ENCODE peak calls at places on chromosome 12, in eight cellular contexts. J is heart right ventricle, T is OCI-LY7, C is GM12865, U is foreskin fibroblast, F is GM06990, M is AG09309, B is left ventricle myocardium inferior. N is an unnamed sample.

GRCh38 chr12:101749657-101750056 is 10.4 kb upstream of the SYCP3 start:
- DNase-seq in C (no peak), F (no peak), B (no peak), T (no peak), J (no peak), M (no peak), U (no peak), N (no peak)

GRCh38 chr12:119008691-119009221 is 27.4 kb downstream of the SRRM4 start:
- DNase-seq in J (no peak), C (no peak), F (no peak), T (no peak), U (no peak), M (no peak), B (no peak), N (no peak)

GRCh38 chr12:87671757-87672156 is 357.4 kb downstream of the C12orf50 start:
- DNase-seq in M (no peak), B (no peak), U (no peak), J (no peak), T (no peak), C (no peak), F (no peak), N (no peak)

GRCh38 chr12:6333566-6333965 is 8.3 kb downstream of the TNFRSF1A start:
- DNase-seq in B (no peak), C (no peak), M (no peak), J (no peak), T (no peak), U (peak), F (no peak), N (no peak)

GRCh38 chr12:62801796-62802195 is 133.2 kb downstream of the PPM1H start:
- DNase-seq in U (no peak), B (no peak), J (no peak), C (no peak), T (no peak), M (no peak), F (no peak), N (no peak)

GRCh38 chr12:29113101-29113500 is 36.0 kb upstream of the FAR2 start:
- DNase-seq in U (peak), B (no peak), M (peak), F (no peak), C (no peak), J (no peak), T (no peak), N (peak)

GRCh38 chr12:102602549-102602948 is 122.2 kb upstream of the IGF1 start:
- DNase-seq in C (no peak), B (no peak), F (no peak), J (no peak), T (no peak), U (no peak), M (no peak), N (no peak)

GRCh38 chr12:130212384-130212783 is 50.1 kb downstream of the FZD10 start:
- DNase-seq in B (no peak), C (no peak), M (no peak), T (no peak), F (no peak), U (no peak), J (no peak), N (no peak)

GRCh38 chr12:76256341-76256740 is 91.9 kb downstream of the BBS10 start:
- DNase-seq in U (no peak), F (no peak), T (no peak), C (no peak), B (no peak), J (no peak), M (no peak), N (no peak)

GRCh38 chr12:50390284-50390683 is 6.1 kb downstream of the FAM186A start:
- DNase-seq in C (no peak), U (peak), J (no peak), M (peak), T (no peak), B (no peak), F (no peak), N (peak)

GRCh38 chr12:55938826-55939501 is 8.0 kb downstream of the DGKA start:
- DNase-seq in J (no peak), B (no peak), T (no peak), M (no peak), U (no peak), C (no peak), F (no peak), N (no peak)

GRCh38 chr12:22631863-22632463 is 7.0 kb downstream of the ETNK1 start:
- DNase-seq in B (no peak), U (no peak), M (no peak), F (no peak), J (no peak), C (no peak), T (peak), N (no peak)

GRCh38 chr12:104137175-104137901 is 672 bp downstream of the NFYB start:
- DNase-seq in M (no peak), J (peak), U (peak), B (peak), C (peak), F (peak), T (peak), N (no peak)

GRCh38 chr12:724194-724855 is 28.1 kb upstream of the WNK1 start:
- DNase-seq in M (no peak), U (no peak), T (no peak), B (no peak), F (no peak), J (no peak), C (peak), N (no peak)

GRCh38 chr12:22121224-22121623 is 75.2 kb downstream of the CMAS start:
- DNase-seq in M (no peak), U (no peak), F (no peak), B (no peak), C (peak), T (peak), J (no peak), N (no peak)

GRCh38 chr12:51621155-51621922 is 30.3 kb downstream of the SCN8A start:
- DNase-seq in M (peak), U (no peak), J (no peak), F (no peak), C (no peak), B (no peak), T (no peak), N (peak)

GRCh38 chr12:76643438-76643837 is 83.9 kb upstream of the OSBPL8 start:
- DNase-seq in C (no peak), J (no peak), B (no peak), M (no peak), T (no peak), U (peak), F (no peak), N (no peak)

GRCh38 chr12:6053541-6053940 is 70.9 kb downstream of the VWF start:
- DNase-seq in C (no peak), U (no peak), B (no peak), T (no peak), M (no peak), J (no peak), F (no peak), N (no peak)

GRCh38 chr12:107448198-107448597 is 237.4 kb upstream of the PWP1 start:
- DNase-seq in M (no peak), B (no peak), T (peak), C (peak), F (no peak), U (no peak), J (no peak), N (no peak)

GRCh38 chr12:47025798-47026197 is 53.6 kb upstream of the PCED1B start:
- DNase-seq in T (no peak), F (no peak), J (no peak), C (no peak), U (no peak), M (no peak), B (no peak), N (no peak)

GRCh38 chr12:119512772-119513497 is 80.6 kb upstream of the TMEM233 start:
- DNase-seq in M (no peak), T (peak), F (no peak), C (peak), B (no peak), U (no peak), J (no peak), N (no peak)

GRCh38 chr12:125283521-125283920 is 218.3 kb downstream of the AACS start:
- DNase-seq in J (no peak), U (no peak), C (no peak), B (no peak), T (no peak), M (no peak), F (no peak), N (no peak)

GRCh38 chr12:118357327-118358007 is 15.2 kb downstream of the TAOK3 start:
- DNase-seq in B (no peak), T (peak), M (no peak), C (peak), F (peak), J (no peak), U (peak), N (peak)

GRCh38 chr12:71411635-71412034 is 28.0 kb upstream of the LGR5 start:
- DNase-seq in C (no peak), U (no peak), F (no peak), T (no peak), M (no peak), J (no peak), B (no peak), N (no peak)

GRCh38 chr12:116216022-116216756 is 61.3 kb downstream of the MED13L start:
- DNase-seq in M (no peak), B (no peak), U (no peak), C (no peak), J (no peak), F (no peak), T (no peak), N (no peak)

GRCh38 chr12:116217045-116217444 is 60.4 kb downstream of the MED13L start:
- DNase-seq in C (no peak), T (no peak), J (no peak), U (no peak), M (no peak), F (no peak), B (no peak), N (no peak)

GRCh38 chr12:116215021-116215420 is 62.5 kb downstream of the MED13L start:
- DNase-seq in J (no peak), M (no peak), T (no peak), F (no peak), B (no peak), U (no peak), C (no peak), N (no peak)

GRCh38 chr12:116222358-116222757 is 55.1 kb downstream of the MED13L start:
- DNase-seq in F (no peak), U (peak), T (no peak), B (no peak), C (no peak), J (no peak), M (peak), N (peak)

GRCh38 chr12:116220756-116221155 is 56.7 kb downstream of the MED13L start:
- DNase-seq in C (no peak), T (no peak), M (no peak), J (no peak), U (no peak), F (no peak), B (no peak), N (no peak)
- TF ChIP-seq CTCF in C (no peak), T (peak), M (no peak), J (no peak), U (no peak), F (no peak), B (no peak), N (no peak)

GRCh38 chr12:113276306-113276705 is 55.0 kb downstream of the TPCN1 start:
- DNase-seq in J (no peak), C (no peak), B (no peak), T (no peak), F (no peak), M (no peak), U (no peak), N (no peak)

GRCh38 chr12:113277511-113277910 is 56.2 kb downstream of the TPCN1 start:
- DNase-seq in T (no peak), C (no peak), B (peak), F (no peak), U (no peak), J (no peak), M (no peak), N (no peak)

GRCh38 chr12:113276946-113277500 is 55.8 kb downstream of the TPCN1 start:
- DNase-seq in F (no peak), T (no peak), M (no peak), B (peak), U (no peak), C (no peak), J (no peak), N (no peak)

GRCh38 chr12:113273053-113273725 is 51.9 kb downstream of the TPCN1 start:
- DNase-seq in M (no peak), T (no peak), B (no peak), F (no peak), J (no peak), U (no peak), C (no peak), N (no peak)

DNA sequence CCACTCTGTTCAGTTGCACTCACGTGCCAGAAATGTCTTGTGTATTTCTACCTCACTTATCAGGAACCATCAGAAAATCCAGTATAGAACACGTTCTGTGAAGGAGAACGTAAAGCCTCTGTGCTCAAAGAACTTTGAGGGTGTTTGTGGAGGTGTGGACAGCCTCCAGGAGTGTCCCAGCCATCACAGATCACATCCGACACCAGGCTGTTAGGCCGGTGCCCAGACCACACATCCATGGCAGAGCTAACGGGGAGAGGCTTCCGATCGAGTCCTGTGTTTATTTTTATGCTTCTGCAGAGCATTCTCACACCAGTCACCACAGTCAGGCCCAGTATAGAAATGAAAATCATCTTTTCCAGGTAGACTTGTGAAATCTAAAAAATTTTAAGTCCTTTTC is 53.6 kb downstream of the TPCN1 start:
- DNase-seq in C (no peak), B (no peak), T (no peak), F (no peak), M (no peak), U (no peak), J (no peak), N (no peak)
- H3K4me3 ChIP-seq in C (no peak), B (no peak), T (no peak), F (no peak), M (no peak), U (no peak), J (no peak), N (no peak)

GRCh38 chr12:132827763-132828703 is 636 bp downstream of the GOLGA3 start:
- DNase-seq in T (peak), B (no peak), C (peak), F (peak), J (peak), U (peak), M (peak), N (no peak)
- TF ChIP-seq CTCF in T (no peak), B (no peak), C (no peak), F (no peak), J (no peak), U (no peak), M (no peak), N (no peak)

GRCh38 chr12:4369548-4369947 is 10.0 kb downstream of the FGF23 start:
- DNase-seq in U (no peak), M (no peak), B (no peak), C (no peak), T (no peak), J (no peak), F (no peak), N (no peak)
- H3K4me3 ChIP-seq in U (no peak), M (no peak), B (no peak), C (no peak), T (no peak), J (no peak), F (no peak), N (no peak)

N was measured in HFF-Myc.